ENCODE peak calls at places on chromosomes 11 and 22, in eight cellular contexts. I is heart left ventricle; W is OCI-LY7; H is CD8-positive, alpha-beta memory T cell; J is CD4-positive, alpha-beta memory T cell; Y is cardiac muscle cell; G is upper lobe of right lung; X is iPS DF 6.9. Z is an unnamed sample.

GRCh38 chr11:27012254-27012921 is 18.5 kb downstream of the FIBIN start:
- DNase-seq in X (no peak), W (no peak), Y (peak; percentile 14), J (no peak), I (no peak), H (no peak), G (no peak), Z (no peak)

GRCh38 chr11:17382046-17382728 is 6.3 kb downstream of the KCNJ11 start:
- DNase-seq in Y (no peak), I (no peak), G (no peak), H (no peak), X (no peak), J (no peak), W (no peak), Z (no peak)

GRCh38 chr11:1460396-1460795 is 26.2 kb downstream of the MOB2 start:
- DNase-seq in J (no peak), Y (no peak), I (no peak), X (no peak), G (peak; percentile 78), H (no peak), W (no peak), Z (no peak)

GRCh38 chr11:106218096-106218495 is 140.6 kb downstream of the AASDHPPT start:
- DNase-seq in X (no peak), W (no peak), Y (no peak), G (no peak), H (no peak), I (no peak), J (no peak), Z (no peak)

GRCh38 chr22:30009478-30009877 is 70.8 kb upstream of the HORMAD2 start:
- DNase-seq in W (no peak), H (no peak), J (no peak), I (no peak), X (no peak), G (no peak), Y (no peak), Z (no peak)

GRCh38 chr22:27875951-27876350 is 43.1 kb downstream of the PITPNB start:
- DNase-seq in X (no peak), J (peak; percentile 55), G (no peak), H (peak; percentile 54), W (no peak), Y (no peak), I (no peak), Z (no peak)

GRCh38 chr11:12123799-12124198 is 13.4 kb downstream of the MICAL2 start:
- DNase-seq in G (no peak), W (no peak), I (no peak), Y (no peak), H (no peak), X (no peak), J (no peak), Z (peak; percentile 29)

GRCh38 chr11:118610220-118610772 is 2.9 kb downstream of the PHLDB1 start:
- DNase-seq in J (no peak), W (no peak), I (no peak), H (peak; percentile 21), Y (no peak), G (no peak), X (no peak), Z (no peak)

GRCh38 chr22:17523925-17524324 is 39.4 kb upstream of the SLC25A18 start:
- DNase-seq in J (no peak), X (no peak), H (no peak), G (no peak), Y (no peak), W (no peak), I (no peak), Z (no peak)

GRCh38 chr11:35177370-35177769 is 38.4 kb downstream of the CD44 start:
- DNase-seq in H (peak; percentile 82), G (no peak), W (no peak), I (no peak), X (no peak), J (peak; percentile 61), Y (peak; percentile 59), Z (no peak)

GRCh38 chr11:67266424-67267187 is at the start of gene GRK2:
- DNase-seq in Y (peak; percentile 79), J (peak; percentile 57), W (peak; percentile 69), H (peak; percentile 40), I (peak; percentile 77), X (no peak), G (peak; percentile 82), Z (peak; percentile 55)

GRCh38 chr22:46777609-46777970 is 15.1 kb downstream of the TBC1D22A start:
- DNase-seq in X (no peak), J (no peak), G (no peak), H (peak; percentile 35), Y (no peak), I (peak; percentile 81), W (peak; percentile 56), Z (no peak)

GRCh38 chr11:130431806-130432205 is 3.4 kb upstream of the ADAMTS8 start:
- DNase-seq in Y (no peak), J (no peak), H (no peak), X (no peak), W (no peak), I (no peak), G (no peak), Z (no peak)

GRCh38 chr11:13446444-13446843 is 16.6 kb downstream of the BTBD10 start:
- DNase-seq in X (no peak), Y (no peak), I (no peak), J (no peak), G (no peak), W (no peak), H (no peak), Z (no peak)

GRCh38 chr22:48045369-48045768 is 1282.9 kb downstream of the TBC1D22A start:
- DNase-seq in J (no peak), G (no peak), W (peak; percentile 76), X (no peak), H (no peak), Y (no peak), I (no peak), Z (peak; percentile 95)

GRCh38 chr22:48042621-48043395 is 1280.4 kb downstream of the TBC1D22A start:
- DNase-seq in G (no peak), J (no peak), Y (no peak), X (no peak), I (no peak), W (no peak), H (no peak), Z (no peak)

GRCh38 chr22:48049116-48049515 is 1286.7 kb downstream of the TBC1D22A start:
- DNase-seq in Y (no peak), G (no peak), H (no peak), X (no peak), J (no peak), W (no peak), I (no peak), Z (no peak)

GRCh38 chr22:48047722-48048500 is 1285.5 kb downstream of the TBC1D22A start:
- DNase-seq in J (no peak), Y (no peak), W (no peak), X (no peak), I (no peak), G (no peak), H (no peak), Z (no peak)

GRCh38 chr22:48044484-48045060 is 1282.1 kb downstream of the TBC1D22A start:
- DNase-seq in Y (no peak), I (no peak), H (no peak), G (no peak), J (no peak), X (no peak), W (no peak), Z (no peak)
- H3K9me3 ChIP-seq in Y (no peaks in the 10 kb centered on the region), I (no peaks in the 10 kb centered on the region), H (no peaks in the 10 kb centered on the region), G (no peaks in the 10 kb centered on the region), J (no peaks in the 10 kb centered on the region), X (peaks cover 26% of the 10 kb centered on the region), W (no peaks in the 10 kb centered on the region), Z (no peaks in the 10 kb centered on the region)

GRCh38 chr22:48279465-48279765 is 1517.0 kb downstream of the TBC1D22A start:
- DNase-seq in G (no peak), Y (no peak), W (no peak), I (no peak), X (no peak), H (no peak), J (no peak), Z (no peak)
- H3K9me3 ChIP-seq in G (no peaks in the 10 kb centered on the region), Y (no peaks in the 10 kb centered on the region), W (peaks cover 4% of the 10 kb centered on the region), I (peaks cover 6% of the 10 kb centered on the region), X (peaks cover 30% of the 10 kb centered on the region), H (no peaks in the 10 kb centered on the region), J (no peaks in the 10 kb centered on the region), Z (peaks cover 3% of the 10 kb centered on the region)

GRCh38 chr11:2465201-2466068 is 20.6 kb downstream of the KCNQ1 start:
- DNase-seq in X (no peak), Y (no peak), J (no peak), H (no peak), G (peak; percentile 57), I (peak; percentile 51), W (no peak), Z (no peak)

GRCh38 chr11:2467695-2468055 is 22.9 kb downstream of the KCNQ1 start:
- DNase-seq in X (no peak), J (no peak), H (no peak), G (peak; percentile 55), Y (no peak), I (no peak), W (no peak), Z (no peak)

GRCh38 chr11:2464451-2465165 is 19.8 kb downstream of the KCNQ1 start:
- DNase-seq in Y (no peak), I (peak; percentile 32), G (peak; percentile 52), J (no peak), W (no peak), X (no peak), H (no peak), Z (no peak)

GRCh38 chr11:2466869-2467694 is 22.3 kb downstream of the KCNQ1 start:
- DNase-seq in J (peak; percentile 73), G (peak; percentile 61), H (peak; percentile 76), I (peak; percentile 61), X (no peak), Y (no peak), W (no peak), Z (peak; percentile 85)

GRCh38 chr11:2466069-2466801 is 21.4 kb downstream of the KCNQ1 start:
- DNase-seq in J (no peak), I (peak; percentile 48), Y (no peak), G (peak; percentile 57), X (no peak), W (no peak), H (no peak), Z (no peak)
- H3K9me3 ChIP-seq in J (no peaks in the 10 kb centered on the region), I (no peaks in the 10 kb centered on the region), Y (no peaks in the 10 kb centered on the region), G (no peaks in the 10 kb centered on the region), X (no peaks in the 10 kb centered on the region), W (no peaks in the 10 kb centered on the region), H (no peaks in the 10 kb centered on the region), Z (no peaks in the 10 kb centered on the region)

DNA sequence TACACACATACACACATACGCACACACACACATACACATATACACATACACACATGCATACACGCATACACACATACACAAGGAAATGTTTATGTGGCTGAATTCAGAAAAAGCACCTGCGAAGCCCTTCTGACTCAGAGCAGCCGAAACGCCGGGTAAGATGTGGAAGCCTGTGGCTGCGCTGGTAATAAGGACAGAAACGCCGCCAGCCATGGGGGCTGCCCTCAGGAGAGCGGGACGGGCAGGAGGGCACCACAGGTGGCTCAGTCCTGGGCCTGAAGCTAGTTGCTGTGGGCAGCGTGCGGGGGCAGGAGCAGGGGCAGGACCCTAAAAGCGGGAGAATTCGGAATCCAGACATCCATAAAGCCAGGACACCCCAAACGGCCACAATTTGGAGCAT is 378.3 kb downstream of the BRD1 start:
- DNase-seq in H (no peak), W (no peak), G (no peak), J (no peak), I (no peak), X (no peak), Y (no peak), Z (no peak)
- H3K9me3 ChIP-seq in H (no peaks in the 10 kb centered on the region), W (no peaks in the 10 kb centered on the region), G (no peaks in the 10 kb centered on the region), J (no peaks in the 10 kb centered on the region), I (no peaks in the 10 kb centered on the region), X (peaks cover 20% of the 10 kb centered on the region), Y (no peaks in the 10 kb centered on the region), Z (no peaks in the 10 kb centered on the region)

Z was measured in MM.1S.